ENCODE peak calls at places on chromosomes 13 and 19, in four cellular contexts. I is GM12878, T is HepG2, P is K562. R is an unnamed sample.

GRCh38 chr13:112711528-112712265 is 21.9 kb downstream of the ATP11A start:
- DNase-seq in I (no peak), T (peak), P (peak), R (peak)

GRCh38 chr19:48726573-48726972 is 7.0 kb upstream of the MAMSTR start:
- DNase-seq in I (no peak), T (no peak), P (no peak), R (no peak)

GRCh38 chr13:71661921-71662320 is 205.1 kb downstream of the DACH1 start:
- DNase-seq in I (no peak), T (no peak), P (no peak), R (no peak)

GRCh38 chr13:105979131-105979530 is 556.3 kb downstream of the EFNB2 start:
- DNase-seq in I (no peak), T (no peak), P (no peak), R (no peak)

GRCh38 chr19:33397536-33398360 is 24.2 kb downstream of the CEBPG start:
- DNase-seq in I (no peak), T (peak), P (peak), R (peak)

GRCh38 chr13:48400820-48401219 is 12.1 kb downstream of the LPAR6 start:
- DNase-seq in I (peak), T (no peak), P (no peak), R (no peak)

GRCh38 chr13:25286308-25286968 is 850 bp downstream of the MTMR6 start:
- DNase-seq in I (no peak), T (peak), P (no peak), R (peak)

GRCh38 chr13:26600345-26600761 is 42.9 kb downstream of the WASF3 start:
- DNase-seq in I (no peak), T (no peak), P (no peak), R (no peak)

GRCh38 chr13:63481334-63481733 is 2065.7 kb upstream of the PCDH20 start:
- DNase-seq in I (no peak), T (no peak), P (no peak), R (peak)

GRCh38 chr19:5478241-5478924 is 23.2 kb downstream of the ZNRF4 start:
- DNase-seq in I (no peak), T (no peak), P (no peak), R (no peak)

GRCh38 chr19:5481957-5482356 is 26.7 kb downstream of the ZNRF4 start:
- DNase-seq in I (no peak), T (no peak), P (no peak), R (no peak)

GRCh38 chr19:5479958-5480357 is 24.7 kb downstream of the ZNRF4 start:
- DNase-seq in I (no peak), T (no peak), P (no peak), R (no peak)

GRCh38 chr19:5478925-5479588 is 23.8 kb downstream of the ZNRF4 start:
- DNase-seq in I (no peak), T (no peak), P (no peak), R (no peak)

DNA sequence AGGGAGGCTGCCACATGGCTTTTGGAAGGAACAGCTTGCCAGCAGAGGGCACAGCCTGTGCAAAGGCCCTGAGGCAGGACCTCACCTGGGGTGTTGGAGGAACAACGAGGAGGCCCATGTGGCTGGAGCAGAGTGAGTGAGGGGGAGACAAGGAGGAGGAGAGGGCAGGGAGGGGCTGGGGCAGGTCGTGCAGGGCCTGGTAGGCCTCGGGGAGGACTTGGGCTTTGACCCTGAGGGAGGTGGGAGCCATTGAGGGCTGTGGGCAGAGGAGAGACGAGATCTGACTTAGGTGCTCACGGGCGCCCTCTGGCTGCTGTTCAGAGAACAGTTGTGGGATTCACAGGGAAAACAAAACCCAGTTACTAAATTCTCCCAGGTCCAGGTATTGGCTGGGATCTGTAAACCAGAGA is 25.2 kb downstream of the ZNRF4 start:
- DNase-seq in I (no peak), T (peak), P (peak), R (peak)
- TF ChIP-seq BHLHE40 in I (no peak), T (no peak), P (no peak), R (no peak)

GRCh38 chr13:91241249-91241648 is 106.2 kb upstream of the MIR17HG start:
- DNase-seq in I (no peak), T (no peak), P (no peak), R (no peak)

GRCh38 chr13:91245283-91245682 is 102.2 kb upstream of the MIR17HG start:
- DNase-seq in I (no peak), T (no peak), P (no peak), R (no peak)

GRCh38 chr13:91240341-91240740 is 107.1 kb upstream of the MIR17HG start:
- DNase-seq in I (no peak), T (no peak), P (no peak), R (no peak)

GRCh38 chr13:91238036-91238435 is 109.5 kb upstream of the MIR17HG start:
- DNase-seq in I (no peak), T (no peak), P (no peak), R (no peak)

GRCh38 chr13:91242652-91243051 is 104.8 kb upstream of the MIR17HG start:
- DNase-seq in I (no peak), T (no peak), P (no peak), R (no peak)
- TF ChIP-seq FOXM1 in I (no peak), T (no peak), P (no peak), R (no peak)

GRCh38 chr13:61255035-61255796 is 160.4 kb downstream of the PCDH20 start:
- DNase-seq in I (no peak), T (peak), P (no peak), R (peak)
- TF ChIP-seq SP1 in I (no peak), T (no peak), P (no peak), R (no peak)

GRCh38 chr19:45514376-45515051 is 7.2 kb downstream of the VASP start:
- DNase-seq in I (no peak), T (peak), P (no peak), R (no peak)

GRCh38 chr19:45515807-45516401 is 8.6 kb downstream of the VASP start:
- DNase-seq in I (no peak), T (no peak), P (no peak), R (no peak)

GRCh38 chr19:45512881-45513483 is 5.7 kb downstream of the VASP start:
- DNase-seq in I (no peak), T (no peak), P (no peak), R (no peak)

GRCh38 chr19:45517238-45517637 is 10.0 kb downstream of the VASP start:
- DNase-seq in I (no peak), T (no peak), P (no peak), R (no peak)

GRCh38 chr19:45515081-45515624 is 7.9 kb downstream of the VASP start:
- DNase-seq in I (peak), T (peak), P (peak), R (no peak)
- TF ChIP-seq BHLHE40 in I (no peak), T (no peak), P (no peak), R (no peak)

GRCh38 chr19:5904302-5905071 is at the start of gene VMAC:
- DNase-seq in I (peak), T (peak), P (peak), R (peak)
- TF ChIP-seq FOXM1 in I (no peak), T (no peak), P (peak), R (no peak)

DNA sequence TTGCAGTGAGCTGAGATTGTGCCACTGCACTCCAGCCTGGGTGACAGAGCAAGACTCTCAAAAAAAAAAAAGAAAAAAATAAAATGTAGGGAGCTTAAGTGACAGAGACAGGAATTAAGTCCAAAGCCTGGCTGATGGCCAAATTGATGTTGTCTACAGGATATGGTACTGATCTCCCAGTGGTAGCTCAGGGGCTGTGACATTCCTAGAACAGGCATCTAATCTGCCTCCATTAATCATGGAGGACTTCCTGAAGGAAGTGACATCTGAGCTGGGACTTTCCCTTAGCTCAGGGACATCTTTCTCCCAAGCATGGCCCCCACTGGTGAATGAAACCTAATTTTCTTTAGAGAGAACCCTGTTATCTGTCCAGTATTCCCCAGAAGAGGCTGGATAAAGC is 11.4 kb upstream of the EDDM13 start:
- DNase-seq in I (no peak), T (no peak), P (no peak), R (no peak)
- TF ChIP-seq SP1 in I (no peak), T (no peak), P (no peak), R (no peak)

DNA sequence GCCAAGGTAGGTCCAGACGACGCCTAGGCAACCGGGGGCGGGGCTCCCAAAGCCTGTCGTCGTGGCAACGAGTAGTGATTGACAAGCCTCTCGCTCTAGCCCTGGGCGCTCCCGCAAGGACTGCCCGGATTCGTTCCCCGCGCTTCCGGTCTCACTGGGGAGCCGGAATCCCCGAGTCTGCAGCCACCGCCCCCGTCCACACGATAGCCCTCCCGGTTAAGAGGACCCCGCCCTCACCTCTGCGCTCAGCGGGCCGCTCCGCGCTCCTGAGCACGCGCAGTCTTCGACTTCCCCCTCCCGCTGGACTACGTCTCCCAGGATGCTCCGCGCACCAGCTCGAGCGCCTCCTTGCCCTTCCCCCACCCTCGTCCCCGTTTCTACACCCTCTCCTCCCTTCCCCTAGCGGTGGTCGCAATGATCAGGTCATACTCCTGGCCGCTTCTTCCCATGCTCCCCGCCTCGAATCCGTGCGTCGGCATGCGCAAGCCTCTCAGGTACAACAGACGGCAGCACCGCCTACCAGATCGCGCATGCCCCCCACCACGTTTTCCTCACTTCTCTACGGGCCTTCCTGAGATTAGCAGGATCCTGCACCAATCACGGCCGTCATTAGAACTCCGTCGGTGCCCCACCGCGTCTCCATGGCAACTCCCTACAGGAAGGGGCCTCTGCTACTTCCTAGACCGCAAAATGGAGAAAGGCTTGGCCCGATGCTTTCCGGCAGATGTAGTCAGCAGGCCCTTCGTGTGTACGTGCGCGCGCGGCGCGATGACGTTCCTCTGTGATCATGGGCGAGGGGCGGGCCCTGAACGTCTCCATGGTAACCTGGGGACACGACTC is at the start of gene MZF1:
- DNase-seq in I (peak), T (peak), P (peak), R (peak)
- TF ChIP-seq BHLHE40 in I (peak), T (no peak), P (peak), R (no peak)

R was measured in HEK293T.